ENCODE peak calls at places on chromosomes 13 and 19, in nine cellular contexts. Y is DMS153; M is HTR-8/SVneo; D is activated CD8-positive, alpha-beta memory T cell treated with anti-CD3 and anti-CD28 coated beads for 4 hours; J is activated CD4-positive, alpha-beta T cell treated with anti-CD3 and anti-CD28 coated beads, Interleukin-2, amount 10 ng/mL, durations not matched to agents 7 days and 5 days; V is NCI-H2081; O is fibroblast of the aortic adventitia; T is stimulated activated CD8-positive, alpha-beta memory T cell treated with anti-CD3 and anti-CD28 coated beads, Interleukin-2, amount 100 ng/mL, for 48 hours; H is NCI-H460. B is an unnamed sample.

GRCh38 chr19:13206581-13206980 is 56.4 kb downstream of the IER2 start:
- DNase-seq in V (no peak), M (no peak), D (no peak), H (no peak), O (no peak), T (no peak), Y (no peak), J (no peak), B (no peak)

GRCh38 chr13:51590966-51591627 is 6.8 kb downstream of the WDFY2 start:
- DNase-seq in J (no peak), M (peak; percentile 55), O (peak; percentile 93), H (peak; percentile 83), T (no peak), V (no peak), D (no peak), Y (no peak), B (peak; percentile 99)

GRCh38 chr13:111846396-111847174 is 220.4 kb upstream of the SOX1 start:
- DNase-seq in T (no peak), V (peak; percentile 76), M (no peak), H (no peak), D (no peak), J (no peak), Y (peak; percentile 94), O (no peak), B (no peak)

GRCh38 chr19:16355293-16356043 is 30.8 kb downstream of the KLF2 start:
- DNase-seq in D (no peak), T (no peak), J (no peak), H (no peak), Y (no peak), M (peak; percentile 54), O (no peak), V (no peak), B (no peak)

GRCh38 chr13:113836917-113837553 is 26.8 kb downstream of the GAS6 start:
- DNase-seq in J (no peak), H (peak; percentile 44), V (peak; percentile 52), O (peak; percentile 93), T (no peak), M (peak; percentile 52), Y (no peak), D (no peak), B (peak; percentile 94)

GRCh38 chr13:73901324-73902068 is 232.7 kb downstream of the KLF12 start:
- DNase-seq in J (no peak), D (no peak), M (no peak), O (no peak), V (no peak), T (no peak), Y (no peak), H (no peak), B (no peak)

GRCh38 chr19:2048104-2048958 is 2.7 kb downstream of the MKNK2 start:
- DNase-seq in V (no peak), D (no peak), H (no peak), J (no peak), Y (no peak), M (no peak), O (no peak), T (no peak), B (no peak)

GRCh38 chr19:51016798-51017683 is 2.5 kb downstream of the KLK10 start:
- DNase-seq in T (peak; percentile 48), O (peak; percentile 39), M (peak; percentile 65), V (no peak), D (no peak), Y (peak; percentile 54), J (no peak), H (peak; percentile 46), B (no peak)

GRCh38 chr13:30864352-30865130 is 41.5 kb upstream of the MEDAG start:
- DNase-seq in D (no peak), Y (no peak), T (no peak), J (no peak), M (no peak), O (peak; percentile 96), H (no peak), V (no peak), B (peak; percentile 95)

GRCh38 chr13:109160887-109161669 is 531.7 kb downstream of the MYO16 start:
- DNase-seq in M (no peak), V (no peak), H (peak; percentile 46), J (no peak), O (no peak), Y (no peak), D (no peak), T (no peak), B (peak; percentile 30)

GRCh38 chr13:89865331-89865833 is 1482.1 kb upstream of the MIR17HG start:
- DNase-seq in T (no peak), H (no peak), J (no peak), Y (no peak), D (no peak), M (no peak), O (no peak), V (no peak), B (no peak)

GRCh38 chr13:73913043-73913740 is 221.0 kb downstream of the KLF12 start:
- DNase-seq in V (no peak), T (no peak), H (no peak), O (peak; percentile 60), Y (no peak), J (no peak), M (no peak), D (no peak), B (peak; percentile 79)

GRCh38 chr19:11142528-11143171 is 12.9 kb downstream of the SPC24 start:
- DNase-seq in O (peak; percentile 96), H (peak; percentile 87), M (peak; percentile 92), V (no peak), T (no peak), Y (peak; percentile 41), D (no peak), J (no peak), B (peak; percentile 97)

GRCh38 chr19:56838930-56839664 is 1.4 kb downstream of the PEG3 start:
- DNase-seq in V (no peak), J (no peak), Y (no peak), H (no peak), T (no peak), M (no peak), O (no peak), D (no peak), B (peak; percentile 0)

GRCh38 chr13:77521194-77521593 is 14.3 kb upstream of the SCEL start:
- DNase-seq in Y (no peak), J (no peak), H (peak; percentile 32), V (no peak), M (no peak), D (no peak), O (peak; percentile 11), T (no peak), B (no peak)

B was measured in EH.